ENCODE peak calls at places on chromosomes 7 and 10, in ten cellular contexts. K, C, Y, T, N, O, B, D, W and L are unnamed samples.

GRCh38 chr7:148507741-148508285 is 82.8 kb upstream of the C7orf33 start:
- DNase-seq in K (no peak), C (no peak), Y (no peak), T (no peak), N (no peak), O (no peak), B (no peak), D (no peak), W (no peak), L (no peak)

GRCh38 chr7:6375346-6376101 is 72.2 kb downstream of the DAGLB start:
- DNase-seq in K (no peak), C (no peak), Y (no peak), T (peak), N (no peak), O (peak), B (peak), D (no peak), W (peak), L (peak)

GRCh38 chr7:69714886-69715571 is 116.8 kb downstream of the AUTS2 start:
- DNase-seq in K (no peak), C (no peak), Y (no peak), T (no peak), N (no peak), O (peak), B (no peak), D (no peak), W (no peak), L (no peak)

GRCh38 chr10:131009801-131010200 is 301.7 kb downstream of the TCERG1L start:
- DNase-seq in K (no peak), C (no peak), Y (no peak), T (peak), N (no peak), O (no peak), B (no peak), D (no peak), W (no peak), L (no peak)

GRCh38 chr10:70367195-70367796 is 15.1 kb downstream of the LRRC20 start:
- DNase-seq in K (no peak), C (no peak), Y (no peak), T (no peak), N (no peak), O (peak), B (no peak), D (no peak), W (peak), L (no peak)

GRCh38 chr7:22698762-22699161 is 28.2 kb upstream of the IL6 start:
- DNase-seq in K (no peak), C (no peak), Y (no peak), T (no peak), N (no peak), O (no peak), B (no peak), D (no peak), W (no peak), L (no peak)

GRCh38 chr10:75297021-75297599 is 61.4 kb upstream of the COMTD1 start:
- DNase-seq in K (no peak), C (no peak), Y (no peak), T (no peak), N (no peak), O (no peak), B (no peak), D (no peak), W (no peak), L (no peak)

GRCh38 chr10:16835223-16835622 is 18.0 kb upstream of the RSU1 start:
- DNase-seq in K (no peak), C (no peak), Y (no peak), T (peak), N (no peak), O (no peak), B (peak), D (no peak), W (no peak), L (no peak)

GRCh38 chr7:85103352-85103751 is 83.5 kb downstream of the SEMA3D start:
- DNase-seq in K (no peak), C (no peak), Y (no peak), T (no peak), N (peak), O (peak), B (no peak), D (no peak), W (no peak), L (no peak)

GRCh38 chr7:36278767-36279171 is 110.9 kb upstream of the ANLN start:
- DNase-seq in K (no peak), C (no peak), Y (no peak), T (no peak), N (no peak), O (peak), B (no peak), D (no peak), W (peak), L (no peak)

GRCh38 chr10:2978111-2978510 is 89.2 kb upstream of the PFKP start:
- DNase-seq in K (no peak), C (no peak), Y (no peak), T (peak), N (no peak), O (peak), B (peak), D (no peak), W (peak), L (peak)

GRCh38 chr10:105611244-105611798 is 970.2 kb downstream of the SORCS3 start:
- DNase-seq in K (peak), C (no peak), Y (no peak), T (no peak), N (no peak), O (no peak), B (no peak), D (peak), W (no peak), L (no peak)

GRCh38 chr10:121667948-121668335 is 69.7 kb upstream of the FGFR2 start:
- DNase-seq in K (no peak), C (no peak), Y (no peak), T (no peak), N (no peak), O (peak), B (no peak), D (no peak), W (no peak), L (peak)

GRCh38 chr10:121589553-121589952 is 8.7 kb downstream of the FGFR2 start:
- DNase-seq in K (no peak), C (no peak), Y (no peak), T (no peak), N (no peak), O (no peak), B (no peak), D (no peak), W (no peak), L (no peak)

GRCh38 chr10:44352316-44353127 is 32.4 kb downstream of the CXCL12 start:
- DNase-seq in K (peak), C (no peak), Y (peak), T (no peak), N (peak), O (peak), B (no peak), D (peak), W (no peak), L (no peak)

GRCh38 chr7:134632937-134633540 is 13.6 kb upstream of the BPGM start:
- DNase-seq in K (no peak), C (no peak), Y (no peak), T (peak), N (no peak), O (peak), B (peak), D (no peak), W (peak), L (no peak)

GRCh38 chr10:62759599-62760175 is 44.8 kb upstream of the ADO start:
- DNase-seq in K (no peak), C (peak), Y (no peak), T (no peak), N (no peak), O (no peak), B (no peak), D (peak), W (no peak), L (no peak)

DNA sequence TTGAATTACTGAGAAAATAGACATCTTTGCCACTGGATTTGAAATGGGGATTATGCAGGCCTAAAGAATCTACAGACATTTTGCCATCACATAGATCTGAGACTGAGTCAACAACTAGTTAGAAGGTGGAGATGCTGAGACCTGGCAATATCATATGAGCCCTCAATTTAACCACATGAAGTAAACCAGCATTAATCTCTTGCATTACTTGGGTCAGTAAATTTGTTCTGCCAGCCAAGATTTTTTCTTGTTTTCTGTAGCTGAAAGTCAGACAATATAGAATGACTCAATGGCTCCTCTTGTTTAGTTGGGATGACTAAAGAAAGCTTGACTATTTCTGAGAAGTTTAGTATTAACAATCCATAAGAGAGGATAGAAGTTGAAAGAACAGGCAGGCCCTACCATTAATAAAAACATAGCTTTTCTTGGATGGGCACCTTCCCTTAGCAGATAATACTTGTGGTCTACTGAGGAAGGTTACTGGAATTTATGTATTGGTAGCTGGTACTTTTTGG is 396.7 kb upstream of the SORCS1 start:
- DNase-seq in K (no peak), C (no peak), Y (no peak), T (no peak), N (no peak), O (peak), B (no peak), D (no peak), W (no peak), L (no peak)
- H3K27ac ChIP-seq in K (no peak), C (no peak), Y (no peak), T (no peak), N (no peak), O (no peak), B (no peak), D (no peak), W (no peak), L (no peak)

GRCh38 chr7:76047811-76048667 is at the start of the genes MDH2 and STYXL1:
- DNase-seq in K (peak), C (peak), Y (peak), T (peak), N (peak), O (peak), B (peak), D (peak), W (peak), L (peak)
- H3K27ac ChIP-seq in K (peak), C (peak), Y (peak), T (peak), N (peak), O (peak), B (peak), D (peak), W (peak), L (peak)

GRCh38 chr7:121181357-121181756 is 147.4 kb upstream of the WNT16 start:
- DNase-seq in K (no peak), C (no peak), Y (no peak), T (no peak), N (no peak), O (no peak), B (no peak), D (no peak), W (no peak), L (no peak)
- H3K27ac ChIP-seq in K (no peak), C (no peak), Y (no peak), T (no peak), N (no peak), O (no peak), B (peak), D (no peak), W (no peak), L (no peak)

DNA sequence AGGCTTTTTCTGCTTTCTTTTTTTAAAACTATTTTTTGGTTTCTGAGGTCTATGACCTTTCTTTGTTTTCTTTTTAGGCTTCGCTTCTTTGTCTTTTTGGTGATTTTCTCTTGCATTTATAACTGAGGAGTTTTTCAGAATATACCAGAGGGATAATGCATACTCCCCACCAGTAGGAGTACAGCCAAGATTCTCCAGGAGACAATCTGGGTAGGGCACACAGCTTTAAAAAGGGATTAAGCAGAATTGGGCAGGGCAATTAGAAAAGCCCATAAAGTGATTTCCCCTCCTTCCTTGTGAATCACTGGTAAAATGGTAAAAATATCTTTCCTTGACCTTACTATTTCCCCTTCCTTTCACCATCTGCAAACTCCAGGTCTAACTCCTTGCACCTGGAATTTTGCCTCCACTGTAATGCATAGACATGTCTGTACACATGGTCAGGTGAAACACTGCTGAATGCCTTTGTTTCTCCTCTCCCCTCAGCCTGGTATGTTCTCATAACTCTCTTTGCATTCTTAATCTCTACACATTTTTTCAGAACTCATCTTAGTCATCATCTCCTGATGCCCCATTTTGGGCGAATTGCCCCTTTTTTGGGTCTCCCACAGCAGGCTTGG is 64.4 kb downstream of the MDFIC start:
- DNase-seq in K (no peak), C (no peak), Y (no peak), T (no peak), N (no peak), O (no peak), B (no peak), D (no peak), W (no peak), L (peak)
- H3K27ac ChIP-seq in K (no peak), C (no peak), Y (no peak), T (no peak), N (peak), O (no peak), B (no peak), D (no peak), W (no peak), L (peak)

GRCh38 chr10:34538291-34538829 is 276.7 kb downstream of the PARD3 start:
- DNase-seq in K (no peak), C (no peak), Y (no peak), T (no peak), N (no peak), O (peak), B (peak), D (no peak), W (peak), L (no peak)
- H3K27ac ChIP-seq in K (no peak), C (no peak), Y (peak), T (no peak), N (no peak), O (peak), B (no peak), D (no peak), W (peak), L (no peak)

GRCh38 chr7:37430644-37431043 is 18.0 kb downstream of the ELMO1 start:
- DNase-seq in K (no peak), C (no peak), Y (no peak), T (no peak), N (no peak), O (no peak), B (no peak), D (no peak), W (no peak), L (no peak)
- H3K27ac ChIP-seq in K (no peak), C (no peak), Y (no peak), T (no peak), N (no peak), O (no peak), B (no peak), D (no peak), W (no peak), L (no peak)